ENCODE peak calls at places on chromosome 7, in five cellular contexts. M is fibroblast of lung; D is left ventricle myocardium inferior; Y is CD8-positive, alpha-beta memory T cell; I is adrenal gland. H is an unnamed sample.

GRCh38 chr7:23410446-23411183 is 59.7 kb downstream of the IGF2BP3 start:
- DNase-seq in M (no peak), D (no peak), Y (no peak), I (no peak), H (no peak)

GRCh38 chr7:108431099-108431498 is 25.1 kb downstream of the NRCAM start:
- DNase-seq in M (no peak), D (no peak), Y (no peak), I (peak; percentile 61), H (no peak)

GRCh38 chr7:128381161-128381821 is 19.8 kb upstream of the PRRT4 start:
- DNase-seq in M (no peak), D (peak; percentile 46), Y (no peak), I (peak; percentile 78), H (no peak)

GRCh38 chr7:128176696-128177095 is 64.4 kb upstream of the LEP start:
- DNase-seq in M (no peak), D (no peak), Y (no peak), I (peak; percentile 20), H (no peak)

GRCh38 chr7:23373151-23374004 is 74.2 kb downstream of the MALSU1 start:
- DNase-seq in M (peak; percentile 37), D (no peak), Y (no peak), I (no peak), H (no peak)

GRCh38 chr7:112404321-112404720 is 45.9 kb upstream of the IFRD1 start:
- DNase-seq in M (no peak), D (no peak), Y (no peak), I (no peak), H (no peak)

GRCh38 chr7:132116369-132116768 is 459.9 kb downstream of the PLXNA4 start:
- DNase-seq in M (no peak), D (no peak), Y (no peak), I (no peak), H (no peak)

GRCh38 chr7:2282185-2282751 is 32.0 kb downstream of the SNX8 start:
- DNase-seq in M (no peak), D (no peak), Y (no peak), I (no peak), H (no peak)

GRCh38 chr7:100823140-100823525 is 4.2 kb downstream of the EPHB4 start:
- DNase-seq in M (no peak), D (no peak), Y (no peak), I (no peak), H (no peak)

GRCh38 chr7:28630350-28630749 is 218.0 kb downstream of the CREB5 start:
- DNase-seq in M (peak; percentile 30), D (no peak), Y (no peak), I (no peak), H (no peak)

GRCh38 chr7:137591444-137591843 is 247.9 kb upstream of the PTN start:
- DNase-seq in M (peak; percentile 70), D (no peak), Y (no peak), I (no peak), H (no peak)

GRCh38 chr7:45073843-45074737 is 14.7 kb downstream of the NACAD start:
- DNase-seq in M (no peak), D (peak; percentile 81), Y (no peak), I (no peak), H (peak; percentile 94)

GRCh38 chr7:142750321-142750938 is 1.2 kb downstream of the PRSS1 start:
- DNase-seq in M (no peak), D (no peak), Y (no peak), I (no peak), H (no peak)

GRCh38 chr7:143382791-143383641 is 1.9 kb downstream of the ZYX start:
- DNase-seq in M (no peak), D (no peak), Y (no peak), I (no peak), H (no peak)

GRCh38 chr7:18177815-18178660 is 150.4 kb upstream of the PRPS1L1 start:
- DNase-seq in M (peak; percentile 6), D (no peak), Y (peak; percentile 0), I (peak; percentile 6), H (no peak)

GRCh38 chr7:47489624-47490023 is 92.3 kb downstream of the TNS3 start:
- DNase-seq in M (no peak), D (no peak), Y (no peak), I (no peak), H (no peak)

GRCh38 chr7:112510032-112510742 is 29.4 kb downstream of the LSMEM1 start:
- DNase-seq in M (peak; percentile 59), D (no peak), Y (no peak), I (no peak), H (no peak)

GRCh38 chr7:92489634-92490033 is 11.9 kb upstream of the ERVW-1 start:
- DNase-seq in M (no peak), D (no peak), Y (no peak), I (peak; percentile 17), H (no peak)

GRCh38 chr7:8724080-8724718 is 290.8 kb downstream of the NXPH1 start:
- DNase-seq in M (no peak), D (no peak), Y (no peak), I (peak; percentile 61), H (peak; percentile 71)

GRCh38 chr7:90766814-90767564 is 170.9 kb downstream of the CDK14 start:
- DNase-seq in M (peak; percentile 60), D (peak; percentile 61), Y (no peak), I (no peak), H (no peak)

GRCh38 chr7:37833107-37833817 is 15.1 kb upstream of the NME8 start:
- DNase-seq in M (peak; percentile 70), D (no peak), Y (peak; percentile 14), I (peak; percentile 28), H (peak; percentile 58)

GRCh38 chr7:38728145-38728544 is 97.0 kb upstream of the AMPH start:
- DNase-seq in M (no peak), D (no peak), Y (no peak), I (no peak), H (no peak)

GRCh38 chr7:137164251-137164650 is 179.3 kb downstream of the PTN start:
- DNase-seq in M (no peak), D (no peak), Y (no peak), I (no peak), H (no peak)

GRCh38 chr7:131188367-131189339 is 139.0 kb upstream of the MKLN1 start:
- DNase-seq in M (peak; percentile 98), D (no peak), Y (peak; percentile 82), I (peak; percentile 52), H (no peak)

GRCh38 chr7:142001163-142001874 is 5.6 kb downstream of the MGAM start:
- DNase-seq in M (no peak), D (no peak), Y (no peak), I (no peak), H (peak; percentile 8)

GRCh38 chr7:76187246-76187645 is 14.4 kb upstream of the SRRM3 start:
- DNase-seq in M (no peak), D (no peak), Y (no peak), I (no peak), H (no peak)

GRCh38 chr7:93148135-93148534 is at the start of gene SAMD9L:
- DNase-seq in M (peak; percentile 52), D (no peak), Y (peak; percentile 15), I (peak; percentile 13), H (no peak)

GRCh38 chr7:3250725-3251124 is 50.3 kb upstream of the SDK1 start:
- DNase-seq in M (no peak), D (no peak), Y (no peak), I (no peak), H (no peak)

GRCh38 chr7:134767567-134768168 is 11.8 kb upstream of the CALD1 start:
- DNase-seq in M (no peak), D (no peak), Y (no peak), I (no peak), H (no peak)

GRCh38 chr7:144087230-144087629 is 1.2 kb downstream of the OR2A12 start:
- DNase-seq in M (no peak), D (no peak), Y (no peak), I (no peak), H (no peak)

GRCh38 chr7:142469653-142470335 is 211.9 kb upstream of the PRSS58 start:
- DNase-seq in M (no peak), D (no peak), Y (no peak), I (no peak), H (no peak)

GRCh38 chr7:80719261-80719660 is 80.8 kb downstream of the CD36 start:
- DNase-seq in M (peak; percentile 14), D (no peak), Y (no peak), I (no peak), H (no peak)

GRCh38 chr7:158248816-158249215 is 338.8 kb downstream of the PTPRN2 start:
- DNase-seq in M (no peak), D (no peak), Y (no peak), I (no peak), H (no peak)
- H3K9me3 ChIP-seq in M (peaks cover 8% of the 10 kb centered on the region), D (no peaks in the 10 kb centered on the region), Y (no peaks in the 10 kb centered on the region), I (no peaks in the 10 kb centered on the region), H (peaks cover 2% of the 10 kb centered on the region)

DNA sequence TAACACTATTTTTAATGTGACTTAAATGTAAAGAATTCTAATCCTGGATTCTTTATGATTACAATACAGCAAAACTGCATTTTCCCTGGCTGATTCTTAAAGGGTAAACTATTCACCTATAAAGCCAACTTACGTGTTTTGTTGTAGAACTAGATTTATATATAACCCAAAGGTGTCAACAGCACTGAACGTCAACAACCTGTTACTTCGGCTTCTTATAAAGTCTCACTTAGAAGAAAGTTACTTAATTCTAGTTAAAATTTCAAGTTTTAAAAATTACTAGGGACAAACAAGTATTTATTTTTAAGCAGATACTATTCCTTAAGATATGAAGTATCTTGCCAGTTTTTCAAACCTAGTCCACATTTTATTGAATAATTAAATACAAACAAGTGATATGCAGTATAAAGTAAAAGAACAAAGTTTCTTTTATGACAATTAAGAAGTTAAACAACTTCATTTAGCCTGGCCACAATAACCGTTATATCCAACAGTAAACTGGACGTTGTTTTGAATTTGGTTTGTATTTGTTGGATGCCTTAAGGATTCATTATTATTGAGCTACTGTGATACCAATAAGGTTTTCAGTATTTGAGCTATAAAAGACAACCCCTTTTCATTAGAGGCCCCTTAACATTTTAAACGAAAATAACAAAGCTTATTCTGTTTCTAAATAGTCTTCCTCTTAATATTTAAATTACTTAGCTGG is 83.2 kb downstream of the SNX10 start:
- DNase-seq in M (no peak), D (no peak), Y (no peak), I (no peak), H (no peak)
- H3K27me3 ChIP-seq in M (peaks cover 14% of the 10 kb centered on the region), D (peaks cover 100% of the 10 kb centered on the region), Y (peaks cover 10% of the 10 kb centered on the region), I (peaks cover 3% of the 10 kb centered on the region), H (peaks cover 84% of the 10 kb centered on the region)

GRCh38 chr7:39882148-39882784 is 67.8 kb upstream of the CDK13 start:
- DNase-seq in M (no peak), D (no peak), Y (no peak), I (no peak), H (no peak)
- H3K4me3 ChIP-seq in M (no peak overlapping the region), D (no peak overlapping the region), Y (no peak overlapping the region), I (no peak overlapping the region), H (no peak overlapping the region)

GRCh38 chr7:64223366-64223765 is 4.9 kb upstream of the ZNF679 start:
- DNase-seq in M (no peak), D (no peak), Y (no peak), I (no peak), H (no peak)
- H3K9me3 ChIP-seq in M (no peaks in the 10 kb centered on the region), D (peaks cover 90% of the 10 kb centered on the region), Y (no peaks in the 10 kb centered on the region), I (no peaks in the 10 kb centered on the region), H (no peaks in the 10 kb centered on the region)

GRCh38 chr7:69615696-69616095 is 17.4 kb downstream of the AUTS2 start:
- DNase-seq in M (no peak), D (no peak), Y (no peak), I (no peak), H (no peak)
- H3K27me3 ChIP-seq in M (no peaks in the 10 kb centered on the region), D (no peaks in the 10 kb centered on the region), Y (no peaks in the 10 kb centered on the region), I (no peaks in the 10 kb centered on the region), H (no peaks in the 10 kb centered on the region)

DNA sequence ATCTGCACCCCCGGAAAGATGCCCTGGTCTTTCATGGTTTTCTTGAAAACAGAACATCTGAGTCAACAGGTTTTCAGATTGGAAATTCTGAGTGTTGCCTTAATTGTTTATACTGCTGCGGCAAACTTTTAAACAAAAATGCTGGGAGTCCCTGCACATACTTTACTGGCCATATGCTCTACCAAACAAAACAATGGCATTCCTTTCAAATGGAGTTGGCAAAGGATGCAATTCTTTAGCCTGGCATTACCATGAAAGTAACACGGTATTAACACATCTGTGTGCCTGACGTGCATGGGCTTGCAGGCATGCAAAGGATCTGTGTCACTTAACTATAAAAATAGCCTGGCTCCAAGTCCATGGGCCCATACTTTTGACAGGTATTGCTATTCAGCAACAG is 4.2 kb downstream of the INHBA start:
- DNase-seq in M (peak; percentile 68), D (no peak), Y (no peak), I (no peak), H (no peak)
- H3K4me3 ChIP-seq in M (peak overlapping the region; percentile 85), D (peak overlapping the region; percentile 61), Y (no peak overlapping the region), I (no peak overlapping the region), H (no peak overlapping the region)